ENCODE peak calls at places on chromosome 16, in seven cellular contexts. One of them, this sample, is unnamed.

GRCh38 chr16:66486773-66487579 is 59.9 kb downstream of the BEAN1 start:
- DNase-seq in mesenchymal stem cell: peak; percentile 59
- DNase-seq in H9: peak; percentile 17
- DNase-seq in neuronal stem cell: no peak
- DNase-seq in IMR-90: peak; percentile 83
- DNase-seq in mesendoderm: no peak
- DNase-seq in H1: no peak
- DNase-seq in this sample: peak; percentile 97

GRCh38 chr16:51262428-51262827 is 111.4 kb upstream of the SALL1 start:
- DNase-seq in neuronal stem cell: no peak
- DNase-seq in mesenchymal stem cell: no peak
- DNase-seq in mesendoderm: no peak
- DNase-seq in H9: no peak
- DNase-seq in H1: no peak
- DNase-seq in IMR-90: no peak
- DNase-seq in this sample: peak; percentile 18

GRCh38 chr16:21300309-21301167 is 22.4 kb upstream of the CRYM start:
- DNase-seq in mesenchymal stem cell: peak; percentile 100
- DNase-seq in H1: peak; percentile 82
- DNase-seq in mesendoderm: peak; percentile 98
- DNase-seq in H9: peak; percentile 94
- DNase-seq in IMR-90: peak; percentile 100
- DNase-seq in neuronal stem cell: peak; percentile 89
- DNase-seq in this sample: peak; percentile 94

GRCh38 chr16:4664538-4665418 is 28.6 kb upstream of the NUDT16L1 start:
- DNase-seq in H9: peak; percentile 49
- DNase-seq in H1: no peak
- DNase-seq in mesenchymal stem cell: no peak
- DNase-seq in mesendoderm: peak; percentile 17
- DNase-seq in IMR-90: no peak
- DNase-seq in neuronal stem cell: no peak
- DNase-seq in this sample: no peak

GRCh38 chr16:75080205-75081029 is 36.2 kb downstream of the LDHD start:
- DNase-seq in IMR-90: peak; percentile 91
- DNase-seq in neuronal stem cell: no peak
- DNase-seq in H9: no peak
- DNase-seq in mesendoderm: no peak
- DNase-seq in mesenchymal stem cell: peak; percentile 73
- DNase-seq in H1: no peak
- DNase-seq in this sample: peak; percentile 69

GRCh38 chr16:75256871-75257343 is 5.5 kb upstream of the BCAR1 start:
- DNase-seq in IMR-90: peak; percentile 62
- DNase-seq in mesendoderm: peak; percentile 55
- DNase-seq in mesenchymal stem cell: peak; percentile 85
- DNase-seq in H9: peak; percentile 69
- DNase-seq in H1: no peak
- DNase-seq in neuronal stem cell: no peak
- DNase-seq in this sample: no peak

GRCh38 chr16:27287051-27287811 is 18.7 kb upstream of the NSMCE1 start:
- DNase-seq in neuronal stem cell: no peak
- DNase-seq in IMR-90: no peak
- DNase-seq in H9: no peak
- DNase-seq in mesendoderm: peak; percentile 29
- DNase-seq in H1: no peak
- DNase-seq in mesenchymal stem cell: peak; percentile 30
- DNase-seq in this sample: no peak

GRCh38 chr16:11550651-11551498 is 35.8 kb downstream of the LITAF start:
- DNase-seq in neuronal stem cell: no peak
- DNase-seq in H9: no peak
- DNase-seq in IMR-90: no peak
- DNase-seq in H1: no peak
- DNase-seq in mesendoderm: no peak
- DNase-seq in mesenchymal stem cell: no peak
- DNase-seq in this sample: peak; percentile 54

GRCh38 chr16:88826070-88826840 is 14.5 kb upstream of the APRT start:
- DNase-seq in IMR-90: no peak
- DNase-seq in mesendoderm: no peak
- DNase-seq in neuronal stem cell: no peak
- DNase-seq in H9: no peak
- DNase-seq in H1: no peak
- DNase-seq in mesenchymal stem cell: no peak
- DNase-seq in this sample: no peak

GRCh38 chr16:78281115-78281514 is 181.7 kb downstream of the WWOX start:
- DNase-seq in mesendoderm: no peak
- DNase-seq in H9: no peak
- DNase-seq in H1: no peak
- DNase-seq in mesenchymal stem cell: no peak
- DNase-seq in neuronal stem cell: no peak
- DNase-seq in IMR-90: no peak
- DNase-seq in this sample: no peak

GRCh38 chr16:88938933-88939813 is 37.8 kb downstream of the CBFA2T3 start:
- DNase-seq in H1: no peak
- DNase-seq in mesenchymal stem cell: no peak
- DNase-seq in mesendoderm: no peak
- DNase-seq in H9: no peak
- DNase-seq in IMR-90: no peak
- DNase-seq in neuronal stem cell: no peak
- DNase-seq in this sample: no peak

GRCh38 chr16:68360971-68361370 is 50.2 kb downstream of the PRMT7 start:
- DNase-seq in neuronal stem cell: no peak
- DNase-seq in mesenchymal stem cell: no peak
- DNase-seq in H1: no peak
- DNase-seq in H9: no peak
- DNase-seq in mesendoderm: no peak
- DNase-seq in IMR-90: no peak
- DNase-seq in this sample: no peak

GRCh38 chr16:177394-177822 is 928 bp downstream of the HBA1 start:
- DNase-seq in neuronal stem cell: no peak
- DNase-seq in IMR-90: peak; percentile 25
- DNase-seq in H9: no peak
- DNase-seq in mesenchymal stem cell: no peak
- DNase-seq in mesendoderm: no peak
- DNase-seq in H1: no peak
- DNase-seq in this sample: no peak

GRCh38 chr16:59848314-59848713 is 1114.2 kb upstream of the GOT2 start:
- DNase-seq in neuronal stem cell: no peak
- DNase-seq in IMR-90: no peak
- DNase-seq in mesendoderm: no peak
- DNase-seq in H1: no peak
- DNase-seq in mesenchymal stem cell: no peak
- DNase-seq in H9: no peak
- DNase-seq in this sample: no peak

GRCh38 chr16:4679854-4680636 is 13.3 kb upstream of the NUDT16L1 start:
- DNase-seq in neuronal stem cell: no peak
- DNase-seq in H1: no peak
- DNase-seq in IMR-90: peak; percentile 67
- DNase-seq in mesenchymal stem cell: no peak
- DNase-seq in mesendoderm: no peak
- DNase-seq in H9: no peak
- DNase-seq in this sample: peak; percentile 89

GRCh38 chr16:28974007-28974436 is 556 bp upstream of the SPNS1 start:
- DNase-seq in neuronal stem cell: peak; percentile 59
- DNase-seq in mesenchymal stem cell: peak; percentile 80
- DNase-seq in H1: peak; percentile 15
- DNase-seq in mesendoderm: peak; percentile 85
- DNase-seq in IMR-90: peak; percentile 65
- DNase-seq in H9: peak; percentile 70
- DNase-seq in this sample: peak; percentile 70

GRCh38 chr16:73166394-73166971 is 118.6 kb upstream of the ZFHX3 start:
- DNase-seq in mesenchymal stem cell: no peak
- DNase-seq in IMR-90: no peak
- DNase-seq in mesendoderm: no peak
- DNase-seq in H9: no peak
- DNase-seq in H1: no peak
- DNase-seq in neuronal stem cell: no peak
- DNase-seq in this sample: no peak
- H2AK5ac ChIP-seq in mesenchymal stem cell: no peak overlapping the region
- H2AK5ac ChIP-seq in IMR-90: no peak overlapping the region
- H2AK5ac ChIP-seq in mesendoderm: no peak overlapping the region
- H2AK5ac ChIP-seq in H9: no peak overlapping the region
- H2AK5ac ChIP-seq in H1: no peak overlapping the region
- H2AK5ac ChIP-seq in neuronal stem cell: no peak overlapping the region
- H2AK5ac ChIP-seq in this sample: no peak overlapping the region

DNA sequence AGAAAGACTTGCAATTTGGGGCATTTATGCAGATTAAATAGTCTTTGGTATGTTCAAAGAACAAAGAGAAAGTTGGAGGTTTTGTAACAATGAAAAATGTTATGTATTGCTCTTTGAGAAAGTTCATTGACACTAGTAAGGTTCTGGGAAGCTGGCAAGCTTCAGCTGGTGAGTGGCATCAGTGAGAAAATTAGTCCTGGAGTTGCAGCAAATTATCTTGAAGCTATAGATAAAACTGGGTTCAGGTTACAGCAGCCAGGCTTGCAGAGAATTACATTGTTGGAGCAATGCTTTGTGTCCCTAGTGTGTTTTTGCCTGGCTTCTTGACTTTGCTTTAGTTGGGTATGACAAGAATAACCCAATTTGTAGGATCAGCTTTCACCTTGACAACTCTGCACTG is 221.2 kb downstream of the CDH13 start:
- DNase-seq in neuronal stem cell: no peak
- DNase-seq in H1: no peak
- DNase-seq in mesendoderm: peak; percentile 38
- DNase-seq in mesenchymal stem cell: no peak
- DNase-seq in H9: no peak
- DNase-seq in IMR-90: no peak
- DNase-seq in this sample: no peak
- H2AK5ac ChIP-seq in neuronal stem cell: no peak overlapping the region
- H2AK5ac ChIP-seq in H1: no peak overlapping the region
- H2AK5ac ChIP-seq in mesendoderm: no peak overlapping the region
- H2AK5ac ChIP-seq in mesenchymal stem cell: no peak overlapping the region
- H2AK5ac ChIP-seq in H9: no peak overlapping the region
- H2AK5ac ChIP-seq in IMR-90: no peak overlapping the region
- H2AK5ac ChIP-seq in this sample: no peak overlapping the region

DNA sequence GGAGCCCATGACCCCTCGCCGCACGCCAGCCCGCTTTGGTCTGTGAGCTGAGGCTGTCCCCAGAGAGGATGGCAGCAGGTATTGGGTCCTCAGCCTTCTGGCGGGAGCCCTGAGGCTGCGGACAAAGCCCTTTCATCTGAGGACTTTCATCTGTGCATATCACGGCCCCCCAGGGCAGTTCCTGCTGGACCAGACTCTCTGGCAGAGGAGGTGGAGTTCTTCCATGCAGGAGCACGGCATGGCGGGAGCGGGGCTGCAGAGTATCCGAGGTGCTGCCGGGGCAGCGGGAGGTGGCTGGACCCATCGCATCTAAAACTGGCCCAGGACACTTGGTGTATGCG is 18.8 kb downstream of the DHX38 start:
- DNase-seq in IMR-90: no peak
- DNase-seq in mesenchymal stem cell: no peak
- DNase-seq in H1: no peak
- DNase-seq in neuronal stem cell: no peak
- DNase-seq in H9: no peak
- DNase-seq in mesendoderm: peak; percentile 17
- DNase-seq in this sample: no peak
- H2AK5ac ChIP-seq in IMR-90: no peak overlapping the region
- H2AK5ac ChIP-seq in mesenchymal stem cell: no peak overlapping the region
- H2AK5ac ChIP-seq in H1: no peak overlapping the region
- H2AK5ac ChIP-seq in neuronal stem cell: no peak overlapping the region
- H2AK5ac ChIP-seq in H9: no peak overlapping the region
- H2AK5ac ChIP-seq in mesendoderm: no peak overlapping the region
- H2AK5ac ChIP-seq in this sample: no peak overlapping the region

GRCh38 chr16:86225905-86226371 is 284.4 kb upstream of the FOXF1 start:
- DNase-seq in H1: no peak
- DNase-seq in neuronal stem cell: no peak
- DNase-seq in H9: no peak
- DNase-seq in mesenchymal stem cell: no peak
- DNase-seq in IMR-90: peak; percentile 49
- DNase-seq in mesendoderm: no peak
- DNase-seq in this sample: no peak
- H2AK5ac ChIP-seq in H1: no peak overlapping the region
- H2AK5ac ChIP-seq in neuronal stem cell: peak overlapping the region; percentile 11
- H2AK5ac ChIP-seq in H9: no peak overlapping the region
- H2AK5ac ChIP-seq in mesenchymal stem cell: no peak overlapping the region
- H2AK5ac ChIP-seq in IMR-90: peak overlapping the region; percentile 79
- H2AK5ac ChIP-seq in mesendoderm: no peak overlapping the region
- H2AK5ac ChIP-seq in this sample: no peak overlapping the region

GRCh38 chr16:71567931-71568330 is 9.0 kb downstream of the TAT start:
- DNase-seq in neuronal stem cell: no peak
- DNase-seq in mesenchymal stem cell: no peak
- DNase-seq in H9: no peak
- DNase-seq in IMR-90: no peak
- DNase-seq in mesendoderm: no peak
- DNase-seq in H1: no peak
- DNase-seq in this sample: no peak
- H2AK5ac ChIP-seq in neuronal stem cell: no peak overlapping the region
- H2AK5ac ChIP-seq in mesenchymal stem cell: no peak overlapping the region
- H2AK5ac ChIP-seq in H9: no peak overlapping the region
- H2AK5ac ChIP-seq in IMR-90: no peak overlapping the region
- H2AK5ac ChIP-seq in mesendoderm: no peak overlapping the region
- H2AK5ac ChIP-seq in H1: no peak overlapping the region
- H2AK5ac ChIP-seq in this sample: no peak overlapping the region